ENCODE peak calls at places on chromosome 5, in five cellular contexts. T is left lung, U is lower lobe of right lung, O is dorsolateral prefrontal cortex, G is PC-3. F is an unnamed sample.

GRCh38 chr5:10521466-10522223 is 42.2 kb upstream of the ANKRD33B start:
- DNase-seq in T (no peak), U (no peak), O (no peak), G (peak), F (peak)

GRCh38 chr5:43411489-43411888 is 702 bp downstream of the CCL28 start:
- DNase-seq in T (no peak), U (no peak), O (no peak), G (no peak), F (no peak)

GRCh38 chr5:137714931-137715330 is 21.0 kb downstream of the KLHL3 start:
- DNase-seq in T (no peak), U (no peak), O (no peak), G (no peak), F (no peak)

GRCh38 chr5:32343058-32343672 is 30.4 kb upstream of the MTMR12 start:
- DNase-seq in T (no peak), U (no peak), O (no peak), G (no peak), F (no peak)

GRCh38 chr5:43000198-43000840 is 39.8 kb downstream of the ANXA2R start:
- DNase-seq in T (no peak), U (no peak), O (no peak), G (no peak), F (no peak)

GRCh38 chr5:178423431-178423830 is 166.8 kb downstream of the COL23A1 start:
- DNase-seq in T (no peak), U (no peak), O (no peak), G (no peak), F (no peak)

GRCh38 chr5:6760636-6761035 is 47.4 kb downstream of the TENT4A start:
- DNase-seq in T (no peak), U (peak), O (no peak), G (no peak), F (no peak)

GRCh38 chr5:22411950-22412349 is 441.2 kb downstream of the CDH12 start:
- DNase-seq in T (no peak), U (no peak), O (no peak), G (no peak), F (no peak)

GRCh38 chr5:82296929-82297328 is 18.8 kb upstream of the RPS23 start:
- DNase-seq in T (no peak), U (no peak), O (no peak), G (no peak), F (no peak)

GRCh38 chr5:148998174-148998797 is 64.6 kb downstream of the SH3TC2 start:
- DNase-seq in T (no peak), U (no peak), O (no peak), G (peak), F (peak)

GRCh38 chr5:78335976-78336375 is 24.4 kb upstream of the SCAMP1 start:
- DNase-seq in T (no peak), U (no peak), O (no peak), G (no peak), F (no peak)

GRCh38 chr5:62327138-62327537 is 21.1 kb downstream of the KIF2A start:
- DNase-seq in T (no peak), U (no peak), O (no peak), G (no peak), F (no peak)

GRCh38 chr5:95861858-95862561 is 39.5 kb upstream of the GLRX start:
- DNase-seq in T (no peak), U (no peak), O (no peak), G (peak), F (no peak)

GRCh38 chr5:149895416-149896345 is 48.9 kb downstream of the PDE6A start:
- DNase-seq in T (no peak), U (no peak), O (no peak), G (peak), F (no peak)

GRCh38 chr5:10923310-10923709 is 162.3 kb upstream of the DAP start:
- DNase-seq in T (no peak), U (no peak), O (no peak), G (no peak), F (no peak)

GRCh38 chr5:150106669-150107068 is 20.3 kb upstream of the CSF1R start:
- DNase-seq in T (no peak), U (no peak), O (no peak), G (no peak), F (no peak)

GRCh38 chr5:170597109-170597741 is 93.4 kb downstream of the KCNIP1 start:
- DNase-seq in T (no peak), U (no peak), O (peak), G (peak), F (no peak)

GRCh38 chr5:56910123-56910951 is 941 bp downstream of the SETD9 start:
- DNase-seq in T (peak), U (peak), O (peak), G (no peak), F (no peak)

GRCh38 chr5:134554319-134555222 is 29.1 kb downstream of the JADE2 start:
- DNase-seq in T (no peak), U (peak), O (peak), G (peak), F (no peak)

GRCh38 chr5:133757396-133757795 is 145.1 kb upstream of the FSTL4 start:
- DNase-seq in T (no peak), U (no peak), O (no peak), G (no peak), F (no peak)

GRCh38 chr5:171810217-171810616 is 24.6 kb downstream of the SMIM23 start:
- DNase-seq in T (no peak), U (no peak), O (no peak), G (no peak), F (no peak)

GRCh38 chr5:130017173-130017572 is 112.9 kb downstream of the CHSY3 start:
- DNase-seq in T (no peak), U (no peak), O (no peak), G (no peak), F (no peak)

GRCh38 chr5:62719061-62719730 is 140.6 kb downstream of the LRRC70 start:
- DNase-seq in T (no peak), U (no peak), O (no peak), G (no peak), F (no peak)

GRCh38 chr5:40167283-40167682 is 512.4 kb upstream of the PTGER4 start:
- DNase-seq in T (no peak), U (no peak), O (no peak), G (no peak), F (no peak)

GRCh38 chr5:40165106-40165788 is 514.5 kb upstream of the PTGER4 start:
- DNase-seq in T (no peak), U (no peak), O (no peak), G (peak), F (no peak)

GRCh38 chr5:40166757-40167156 is 513.0 kb upstream of the PTGER4 start:
- DNase-seq in T (no peak), U (no peak), O (no peak), G (peak), F (no peak)

GRCh38 chr5:40160435-40160834 is 519.3 kb upstream of the PTGER4 start:
- DNase-seq in T (no peak), U (no peak), O (no peak), G (peak), F (no peak)

DNA sequence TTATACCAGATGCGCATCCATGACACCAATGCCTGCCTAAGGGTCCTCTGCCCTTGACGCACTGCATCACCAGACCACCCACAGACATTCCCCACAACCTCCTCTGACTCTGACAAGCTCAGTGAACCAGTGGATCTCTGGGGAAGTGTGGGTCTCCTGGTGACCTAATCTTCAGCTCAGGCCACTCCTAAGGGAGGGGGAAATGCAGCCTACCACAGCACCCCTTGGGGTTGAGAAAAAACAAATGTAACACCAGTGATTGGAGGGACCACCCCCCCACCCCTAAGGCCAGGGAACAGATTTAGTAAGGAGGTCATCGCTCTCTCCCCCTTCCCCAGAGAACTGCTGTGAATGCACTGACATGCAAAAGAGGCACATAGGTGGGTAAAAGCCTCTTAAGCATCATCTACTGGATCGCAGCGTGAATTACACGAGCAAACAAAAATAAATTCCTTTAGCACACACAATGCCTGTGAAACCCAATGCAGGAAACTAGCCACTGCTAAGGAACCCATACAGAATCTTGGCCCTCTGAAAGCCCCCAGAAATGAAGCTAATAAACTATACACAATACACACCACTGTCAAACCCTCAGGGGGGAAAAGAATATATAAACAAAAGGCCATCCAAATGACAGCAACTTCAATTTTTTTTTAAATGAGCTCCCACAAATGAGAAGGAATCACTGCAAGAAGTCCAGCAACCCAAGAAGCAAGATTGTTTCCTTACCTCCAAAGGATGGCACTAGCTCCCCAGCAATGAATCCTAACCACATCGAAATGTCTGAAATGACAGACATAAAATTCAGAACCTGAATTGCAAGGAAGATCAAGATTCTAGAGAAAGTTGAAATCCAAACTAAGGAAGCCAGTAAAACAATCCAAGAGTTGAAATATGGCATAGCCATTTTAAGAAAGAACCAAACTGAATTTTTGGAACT is 513.7 kb upstream of the PTGER4 start:
- DNase-seq in T (no peak), U (no peak), O (no peak), G (peak), F (no peak)
- TF ChIP-seq CTCF in T (no peak), U (no peak), O (no peak), G (peak), F (no peak)

GRCh38 chr5:80656425-80656824 is 1.6 kb upstream of the DHFR start:
- DNase-seq in T (no peak), U (no peak), O (no peak), G (no peak), F (no peak)
- H3K4me3 ChIP-seq in T (no peak), U (no peak), O (peak), G (no peak), F (no peak)

GRCh38 chr5:122492675-122493074 is 180.6 kb downstream of the SNCAIP start:
- DNase-seq in T (no peak), U (no peak), O (no peak), G (peak), F (no peak)
- TF ChIP-seq CTCF in T (peak), U (peak), O (no peak), G (peak), F (peak)

GRCh38 chr5:77076961-77077820 is 9.9 kb downstream of the ZBED3 start:
- DNase-seq in T (peak), U (peak), O (peak), G (no peak), F (peak)

GRCh38 chr5:77080905-77081304 is 6.2 kb downstream of the ZBED3 start:
- DNase-seq in T (no peak), U (no peak), O (no peak), G (no peak), F (no peak)

GRCh38 chr5:77074745-77075144 is 12.3 kb downstream of the ZBED3 start:
- DNase-seq in T (no peak), U (no peak), O (no peak), G (no peak), F (no peak)

GRCh38 chr5:77073667-77074066 is 13.4 kb downstream of the ZBED3 start:
- DNase-seq in T (no peak), U (no peak), O (no peak), G (no peak), F (no peak)

GRCh38 chr5:77077821-77078176 is 9.3 kb downstream of the ZBED3 start:
- DNase-seq in T (no peak), U (no peak), O (no peak), G (no peak), F (no peak)
- H3K4me3 ChIP-seq in T (peak), U (peak), O (peak), G (no peak), F (peak)

GRCh38 chr5:103036601-103037000 is 83.3 kb downstream of the GIN1 start:
- DNase-seq in T (no peak), U (no peak), O (no peak), G (no peak), F (no peak)

GRCh38 chr5:103041071-103041676 is 78.8 kb downstream of the GIN1 start:
- DNase-seq in T (no peak), U (no peak), O (no peak), G (peak), F (no peak)

GRCh38 chr5:103034662-103035392 is 85.1 kb downstream of the GIN1 start:
- DNase-seq in T (peak), U (no peak), O (no peak), G (no peak), F (no peak)

GRCh38 chr5:103035701-103036100 is 84.2 kb downstream of the GIN1 start:
- DNase-seq in T (no peak), U (no peak), O (no peak), G (no peak), F (no peak)

DNA sequence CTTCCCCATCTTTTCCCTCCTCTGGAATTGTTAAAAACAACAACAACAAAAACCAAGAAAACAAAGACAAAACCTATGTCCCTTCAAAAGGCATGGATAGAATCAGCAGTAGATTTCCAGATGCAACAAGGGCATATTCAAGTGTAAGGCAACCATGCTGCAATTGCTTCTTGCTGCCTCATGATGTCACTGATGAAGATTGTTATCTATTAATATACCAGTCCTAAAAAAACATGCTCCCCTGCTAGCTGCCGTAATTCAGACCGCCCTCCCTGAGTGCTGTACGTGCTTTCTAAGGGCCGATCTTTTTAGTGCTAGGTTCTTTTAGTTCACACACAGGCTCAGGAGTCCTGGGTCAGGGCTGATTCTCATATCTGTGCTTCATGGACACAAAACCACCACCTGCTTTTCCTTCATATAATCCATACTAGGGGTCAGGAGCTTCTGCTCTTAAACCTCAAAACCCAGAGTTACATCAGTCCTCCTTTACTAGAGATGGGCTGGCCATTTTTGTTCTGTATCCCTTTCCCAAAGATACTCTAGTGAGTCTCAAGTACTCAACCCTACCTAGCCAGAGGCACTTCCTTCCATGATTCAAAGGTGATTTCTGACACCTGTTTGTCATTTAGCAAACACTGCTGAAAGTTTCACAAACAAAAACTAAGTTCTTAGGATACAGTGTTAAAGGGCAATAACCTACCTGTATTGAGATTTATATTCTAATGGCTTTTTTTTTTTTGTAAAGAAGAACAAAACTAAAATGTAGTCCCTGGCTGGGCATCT is 82.1 kb downstream of the GIN1 start:
- DNase-seq in T (no peak), U (no peak), O (no peak), G (peak), F (no peak)
- TF ChIP-seq CTCF in T (no peak), U (no peak), O (no peak), G (peak), F (no peak)

GRCh38 chr5:15222156-15222555 is 277.8 kb upstream of the FBXL7 start:
- DNase-seq in T (no peak), U (no peak), O (no peak), G (no peak), F (no peak)
- H3K4me3 ChIP-seq in T (no peak), U (no peak), O (no peak), G (no peak), F (no peak)